ENCODE peak calls at places on chromosome 1, in seven cellular contexts. C, P, W, V, K, A and R are unnamed samples.

GRCh38 chr1:34988581-34988980 is 3.4 kb upstream of the TMEM35B start:
- DNase-seq in C (no peak), P (no peak), A (no peak), W (no peak), K (no peak), V (no peak), R (no peak)

GRCh38 chr1:36639461-36639860 is 156.7 kb upstream of the CSF3R start:
- DNase-seq in W (no peak), P (no peak), C (no peak), A (no peak), K (no peak), V (no peak), R (no peak)

GRCh38 chr1:74363220-74363619 is 128.0 kb downstream of the TNNI3K start:
- DNase-seq in V (no peak), A (no peak), K (no peak), C (no peak), W (no peak), P (peak; percentile 52), R (no peak)

GRCh38 chr1:26220199-26220912 is 13.6 kb upstream of the CEP85 start:
- DNase-seq in C (no peak), K (no peak), W (no peak), V (no peak), A (no peak), P (no peak), R (no peak)

GRCh38 chr1:187985897-187986654 is 1157.3 kb downstream of the PLA2G4A start:
- DNase-seq in C (no peak), V (no peak), K (no peak), A (no peak), W (no peak), P (no peak), R (no peak)

GRCh38 chr1:81349194-81349965 is 451.4 kb upstream of the ADGRL2 start:
- DNase-seq in K (no peak), A (no peak), V (no peak), P (no peak), W (no peak), C (no peak), R (no peak)

GRCh38 chr1:245807954-245808719 is 653.4 kb downstream of the KIF26B start:
- DNase-seq in W (peak; percentile 42), P (no peak), A (no peak), K (no peak), C (no peak), V (no peak), R (no peak)

GRCh38 chr1:203336097-203336496 is 14.8 kb downstream of the FMOD start:
- DNase-seq in V (no peak), A (no peak), P (no peak), W (no peak), C (no peak), K (no peak), R (no peak)

GRCh38 chr1:231522038-231522437 is 6.4 kb upstream of the TSNAX start:
- DNase-seq in V (no peak), P (no peak), C (no peak), W (no peak), A (no peak), K (no peak), R (no peak)

GRCh38 chr1:212819704-212820103 is 27.7 kb downstream of the SPATA45 start:
- DNase-seq in V (no peak), K (no peak), W (no peak), A (no peak), P (no peak), C (peak; percentile 61), R (no peak)

GRCh38 chr1:225655509-225656258 is 2.8 kb upstream of the ENAH start:
- DNase-seq in K (no peak), C (peak; percentile 98), P (peak; percentile 14), W (no peak), V (no peak), A (no peak), R (peak; percentile 36)

GRCh38 chr1:8476021-8476420 is 158.1 kb downstream of the SLC45A1 start:
- DNase-seq in P (no peak), W (no peak), A (no peak), K (no peak), C (no peak), V (no peak), R (no peak)

GRCh38 chr1:159430985-159431384 is 1.0 kb upstream of the OR10J4 start:
- DNase-seq in V (no peak), C (no peak), W (no peak), K (no peak), P (no peak), A (no peak), R (no peak)

GRCh38 chr1:214078950-214079349 is 91.2 kb downstream of the PROX1 start:
- DNase-seq in W (no peak), A (no peak), P (no peak), C (no peak), V (no peak), K (no peak), R (no peak)
- TF ChIP-seq CTCF in W (no peak), A (no peak), P (no peak), C (no peak), V (no peak), K (no peak), R (no peak)

DNA sequence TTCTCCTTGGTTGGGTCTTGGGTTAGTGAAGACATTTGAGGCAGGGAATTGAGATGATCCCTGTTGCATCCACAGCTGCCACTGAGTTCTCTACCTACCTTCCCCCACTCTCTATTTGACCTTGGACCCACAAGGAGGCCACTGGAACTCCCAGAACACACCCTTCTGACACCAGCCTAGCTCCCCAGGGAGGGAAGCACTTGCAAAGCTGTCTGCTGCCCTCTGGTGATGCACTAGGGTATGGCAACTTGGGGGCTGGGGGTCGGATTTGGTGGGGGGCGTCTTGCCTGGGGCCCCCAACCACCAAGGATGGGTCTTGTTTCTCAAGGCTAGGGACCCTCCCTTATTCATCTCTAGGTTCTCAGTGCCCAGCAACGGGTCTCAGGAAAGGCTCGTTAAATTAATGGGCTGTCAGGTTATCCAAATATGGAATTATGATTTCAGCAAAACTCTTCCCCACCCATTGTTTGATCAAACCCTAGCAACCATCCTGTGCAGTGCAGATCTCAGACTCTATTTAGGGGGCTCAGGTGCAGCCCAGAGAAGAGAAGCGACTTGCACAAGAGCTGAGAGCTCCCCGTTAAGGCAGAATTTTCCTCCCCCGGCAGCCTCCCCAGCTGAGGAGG is 177.8 kb upstream of the KLHDC7A start:
- DNase-seq in V (no peak), A (no peak), C (no peak), K (no peak), W (no peak), P (no peak), R (peak; percentile 23)
- TF ChIP-seq CTCF in V (no peak), A (no peak), C (no peak), K (no peak), W (peak; percentile 31), P (no peak), R (peak; percentile 47)

GRCh38 chr1:156748670-156749428 is 2.6 kb downstream of the HDGF start:
- DNase-seq in A (peak; percentile 83), P (no peak), C (peak; percentile 68), W (no peak), K (no peak), V (no peak), R (no peak)

GRCh38 chr1:156746381-156746715 is 5.1 kb downstream of the HDGF start:
- DNase-seq in V (no peak), P (no peak), C (no peak), A (no peak), W (no peak), K (no peak), R (no peak)

GRCh38 chr1:156744786-156745419 is 4.0 kb upstream of the MRPL24 start:
- DNase-seq in W (no peak), P (no peak), A (peak; percentile 40), K (no peak), C (no peak), V (no peak), R (no peak)

GRCh38 chr1:156747737-156748669 is 3.5 kb downstream of the HDGF start:
- DNase-seq in A (no peak), V (no peak), P (no peak), C (no peak), K (no peak), W (no peak), R (no peak)

GRCh38 chr1:156746716-156747631 is 4.5 kb downstream of the HDGF start:
- DNase-seq in W (peak; percentile 66), K (peak; percentile 97), A (peak; percentile 94), V (peak; percentile 98), C (peak; percentile 95), P (peak; percentile 81), R (peak; percentile 85)
- TF ChIP-seq CTCF in W (no peak), K (no peak), A (no peak), V (peak; percentile 6), C (peak; percentile 10), P (no peak), R (no peak)

GRCh38 chr1:232743999-232744398 is 61.2 kb upstream of the MAP10 start:
- DNase-seq in W (no peak), V (no peak), K (no peak), A (no peak), C (no peak), P (no peak), R (no peak)
- TF ChIP-seq CTCF in W (no peak), V (no peak), K (no peak), A (no peak), C (no peak), P (no peak), R (no peak)

GRCh38 chr1:41888756-41889155 is 30.0 kb downstream of the HIVEP3 start:
- DNase-seq in V (no peak), K (no peak), W (no peak), P (no peak), A (no peak), C (no peak), R (peak; percentile 31)

GRCh38 chr1:41892211-41892840 is 26.4 kb downstream of the HIVEP3 start:
- DNase-seq in A (no peak), W (no peak), K (no peak), C (no peak), P (no peak), V (no peak), R (peak; percentile 62)

GRCh38 chr1:41890841-41891311 is 27.8 kb downstream of the HIVEP3 start:
- DNase-seq in W (no peak), K (peak; percentile 61), V (no peak), A (no peak), P (peak; percentile 92), C (peak; percentile 26), R (no peak)

GRCh38 chr1:41889506-41890414 is 29.0 kb downstream of the HIVEP3 start:
- DNase-seq in C (no peak), W (no peak), V (no peak), P (no peak), K (no peak), A (no peak), R (no peak)

GRCh38 chr1:41891403-41891896 is 27.3 kb downstream of the HIVEP3 start:
- DNase-seq in W (peak; percentile 73), V (no peak), C (peak; percentile 57), P (no peak), A (peak; percentile 59), K (no peak), R (peak; percentile 71)
- TF ChIP-seq CTCF in W (peak; percentile 51), V (no peak), C (peak; percentile 14), P (no peak), A (no peak), K (no peak), R (peak; percentile 65)

GRCh38 chr1:109930252-109930993 is 19.8 kb downstream of the CSF1 start:
- DNase-seq in W (no peak), P (no peak), V (no peak), K (no peak), A (no peak), C (no peak), R (no peak)
- TF ChIP-seq CTCF in W (no peak), P (no peak), V (no peak), K (no peak), A (no peak), C (no peak), R (no peak)